ENCODE peak calls at places on chromosomes 16 and 17, in nine cellular contexts. One of them, this sample, is unnamed.

GRCh38 chr16:86949116-86949515 is 368.1 kb downstream of the C16orf95 start:
- DNase-seq in A549: no peak
- DNase-seq in tibial nerve: no peak
- DNase-seq in suprapubic skin: no peak
- DNase-seq in sigmoid colon: no peak
- DNase-seq in transverse colon: no peak
- DNase-seq in adrenal gland: no peak
- DNase-seq in ovary: no peak
- DNase-seq in H1: no peak
- DNase-seq in this sample: no peak

GRCh38 chr16:87966685-87967185 is 15.5 kb downstream of the BANP start:
- DNase-seq in A549: no peak
- DNase-seq in tibial nerve: no peak
- DNase-seq in suprapubic skin: no peak
- DNase-seq in sigmoid colon: peak
- DNase-seq in transverse colon: peak
- DNase-seq in adrenal gland: peak
- DNase-seq in ovary: peak
- DNase-seq in H1: no peak
- DNase-seq in this sample: no peak

GRCh38 chr17:27593857-27594255 is 37.1 kb upstream of the LGALS9 start:
- DNase-seq in A549: no peak
- DNase-seq in tibial nerve: no peak
- DNase-seq in suprapubic skin: no peak
- DNase-seq in sigmoid colon: no peak
- DNase-seq in transverse colon: no peak
- DNase-seq in adrenal gland: no peak
- DNase-seq in ovary: no peak
- DNase-seq in H1: no peak
- DNase-seq in this sample: no peak

GRCh38 chr17:73427198-73427597 is 115.4 kb upstream of the CDC42EP4 start:
- DNase-seq in A549: peak
- DNase-seq in tibial nerve: no peak
- DNase-seq in suprapubic skin: no peak
- DNase-seq in sigmoid colon: no peak
- DNase-seq in transverse colon: no peak
- DNase-seq in adrenal gland: no peak
- DNase-seq in ovary: no peak
- DNase-seq in H1: no peak
- DNase-seq in this sample: no peak

GRCh38 chr16:87765473-87765775 is 362 bp downstream of the KLHDC4 start:
- DNase-seq in A549: no peak
- DNase-seq in tibial nerve: no peak
- DNase-seq in suprapubic skin: no peak
- DNase-seq in sigmoid colon: no peak
- DNase-seq in transverse colon: peak
- DNase-seq in adrenal gland: no peak
- DNase-seq in ovary: peak
- DNase-seq in H1: no peak
- DNase-seq in this sample: peak

GRCh38 chr17:78541488-78542237 is 35.5 kb downstream of the DNAH17 start:
- DNase-seq in A549: peak
- DNase-seq in tibial nerve: no peak
- DNase-seq in suprapubic skin: peak
- DNase-seq in sigmoid colon: peak
- DNase-seq in transverse colon: no peak
- DNase-seq in adrenal gland: no peak
- DNase-seq in ovary: no peak
- DNase-seq in H1: no peak
- DNase-seq in this sample: no peak

GRCh38 chr16:3625911-3626732 is 14.7 kb upstream of the SLX4 start:
- DNase-seq in A549: no peak
- DNase-seq in tibial nerve: no peak
- DNase-seq in suprapubic skin: no peak
- DNase-seq in sigmoid colon: no peak
- DNase-seq in transverse colon: no peak
- DNase-seq in adrenal gland: no peak
- DNase-seq in ovary: no peak
- DNase-seq in H1: peak
- DNase-seq in this sample: no peak

GRCh38 chr17:75996665-75997590 is 3.7 kb upstream of the CDK3 start:
- DNase-seq in A549: no peak
- DNase-seq in tibial nerve: no peak
- DNase-seq in suprapubic skin: no peak
- DNase-seq in sigmoid colon: peak
- DNase-seq in transverse colon: peak
- DNase-seq in adrenal gland: no peak
- DNase-seq in ovary: no peak
- DNase-seq in H1: no peak
- DNase-seq in this sample: peak

GRCh38 chr17:60006160-60006559 is 41.6 kb upstream of the RNFT1 start:
- DNase-seq in A549: no peak
- DNase-seq in tibial nerve: no peak
- DNase-seq in suprapubic skin: no peak
- DNase-seq in sigmoid colon: no peak
- DNase-seq in transverse colon: no peak
- DNase-seq in adrenal gland: no peak
- DNase-seq in ovary: no peak
- DNase-seq in H1: no peak
- DNase-seq in this sample: no peak

GRCh38 chr16:67546761-67547422 is 15.4 kb upstream of the CTCF start:
- DNase-seq in A549: peak
- DNase-seq in tibial nerve: peak
- DNase-seq in suprapubic skin: peak
- DNase-seq in sigmoid colon: peak
- DNase-seq in transverse colon: peak
- DNase-seq in adrenal gland: peak
- DNase-seq in ovary: peak
- DNase-seq in H1: peak
- DNase-seq in this sample: peak

GRCh38 chr17:49487202-49487601 is 7.9 kb upstream of the NGFR start:
- DNase-seq in A549: no peak
- DNase-seq in tibial nerve: no peak
- DNase-seq in suprapubic skin: no peak
- DNase-seq in sigmoid colon: no peak
- DNase-seq in transverse colon: no peak
- DNase-seq in adrenal gland: no peak
- DNase-seq in ovary: no peak
- DNase-seq in H1: no peak
- DNase-seq in this sample: no peak

GRCh38 chr16:66996324-66996982 is 8.1 kb downstream of the CES4A start:
- DNase-seq in A549: peak
- DNase-seq in tibial nerve: peak
- DNase-seq in suprapubic skin: no peak
- DNase-seq in sigmoid colon: peak
- DNase-seq in transverse colon: no peak
- DNase-seq in adrenal gland: peak
- DNase-seq in ovary: no peak
- DNase-seq in H1: no peak
- DNase-seq in this sample: no peak

GRCh38 chr17:5272313-5272712 is 9.8 kb upstream of the RABEP1 start:
- DNase-seq in A549: no peak
- DNase-seq in tibial nerve: no peak
- DNase-seq in suprapubic skin: no peak
- DNase-seq in sigmoid colon: no peak
- DNase-seq in transverse colon: no peak
- DNase-seq in adrenal gland: no peak
- DNase-seq in ovary: no peak
- DNase-seq in H1: no peak
- DNase-seq in this sample: no peak

GRCh38 chr16:66459878-66460277 is 32.8 kb downstream of the BEAN1 start:
- DNase-seq in A549: no peak
- DNase-seq in tibial nerve: no peak
- DNase-seq in suprapubic skin: no peak
- DNase-seq in sigmoid colon: peak
- DNase-seq in transverse colon: no peak
- DNase-seq in adrenal gland: no peak
- DNase-seq in ovary: no peak
- DNase-seq in H1: peak
- DNase-seq in this sample: no peak

GRCh38 chr16:79509221-79509631 is 91.3 kb downstream of the MAF start:
- DNase-seq in A549: no peak
- DNase-seq in tibial nerve: no peak
- DNase-seq in suprapubic skin: no peak
- DNase-seq in sigmoid colon: peak
- DNase-seq in transverse colon: peak
- DNase-seq in adrenal gland: peak
- DNase-seq in ovary: no peak
- DNase-seq in H1: no peak
- DNase-seq in this sample: no peak

GRCh38 chr16:74995986-74996385 is 2.8 kb upstream of the ZNRF1 start:
- DNase-seq in A549: no peak
- DNase-seq in tibial nerve: no peak
- DNase-seq in suprapubic skin: no peak
- DNase-seq in sigmoid colon: no peak
- DNase-seq in transverse colon: no peak
- DNase-seq in adrenal gland: no peak
- DNase-seq in ovary: no peak
- DNase-seq in H1: no peak
- DNase-seq in this sample: no peak

GRCh38 chr16:84186685-84187437 is at the start of gene TAF1C:
- DNase-seq in A549: peak
- DNase-seq in tibial nerve: peak
- DNase-seq in suprapubic skin: peak
- DNase-seq in sigmoid colon: peak
- DNase-seq in transverse colon: peak
- DNase-seq in adrenal gland: peak
- DNase-seq in ovary: peak
- DNase-seq in H1: peak
- DNase-seq in this sample: peak
- TF ChIP-seq POLR2A in A549: peak
- TF ChIP-seq POLR2A in tibial nerve: no peak
- TF ChIP-seq POLR2A in suprapubic skin: no peak
- TF ChIP-seq POLR2A in sigmoid colon: peak
- TF ChIP-seq POLR2A in transverse colon: peak
- TF ChIP-seq POLR2A in adrenal gland: peak
- TF ChIP-seq POLR2A in ovary: peak
- TF ChIP-seq POLR2A in H1: peak
- TF ChIP-seq POLR2A in this sample: peak

DNA sequence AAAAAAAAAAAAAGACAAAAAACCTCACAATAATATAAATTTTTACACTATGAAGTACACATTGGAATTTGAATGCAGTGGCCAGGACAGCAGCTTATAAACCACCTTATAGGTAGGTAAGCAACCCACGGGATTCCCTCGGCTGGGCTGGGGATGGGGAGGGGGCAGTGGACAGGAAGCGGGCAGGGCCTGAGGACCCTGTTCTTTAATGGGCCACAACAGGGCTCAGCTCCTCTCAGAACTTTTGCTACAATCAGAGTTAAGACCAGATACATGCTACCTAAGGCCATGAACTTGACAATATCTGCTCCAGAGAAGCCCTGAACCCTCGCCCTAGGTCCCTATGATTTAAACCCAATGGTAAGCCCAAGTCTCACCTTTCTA is 25.1 kb downstream of the STAT5A start:
- DNase-seq in A549: no peak
- DNase-seq in tibial nerve: no peak
- DNase-seq in suprapubic skin: no peak
- DNase-seq in sigmoid colon: no peak
- DNase-seq in transverse colon: no peak
- DNase-seq in adrenal gland: no peak
- DNase-seq in ovary: no peak
- DNase-seq in H1: no peak
- DNase-seq in this sample: no peak
- TF ChIP-seq POLR2A in A549: no peak
- TF ChIP-seq POLR2A in tibial nerve: no peak
- TF ChIP-seq POLR2A in suprapubic skin: no peak
- TF ChIP-seq POLR2A in sigmoid colon: no peak
- TF ChIP-seq POLR2A in transverse colon: no peak
- TF ChIP-seq POLR2A in adrenal gland: no peak
- TF ChIP-seq POLR2A in ovary: no peak
- TF ChIP-seq POLR2A in H1: no peak
- TF ChIP-seq POLR2A in this sample: peak

DNA sequence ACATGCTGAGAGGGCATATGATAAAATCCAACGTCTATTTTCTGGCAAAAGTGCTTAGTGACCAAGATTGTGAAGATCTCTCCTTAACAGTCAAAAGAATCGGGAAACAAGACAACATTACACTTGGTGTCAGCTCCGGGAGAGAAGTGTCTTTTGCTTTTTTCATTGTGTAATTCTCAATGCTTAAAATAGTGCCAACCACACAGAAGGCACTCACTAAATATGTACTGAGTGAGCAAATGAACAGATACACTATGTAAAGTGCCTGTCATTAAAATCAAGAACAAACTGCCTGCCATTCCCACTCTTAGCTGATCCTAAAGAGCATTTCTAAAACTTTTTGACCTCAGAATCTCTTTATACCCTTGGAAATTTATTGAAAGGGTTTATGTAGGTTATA is 34.1 kb downstream of the VPS53 start:
- DNase-seq in A549: no peak
- DNase-seq in tibial nerve: no peak
- DNase-seq in suprapubic skin: no peak
- DNase-seq in sigmoid colon: no peak
- DNase-seq in transverse colon: no peak
- DNase-seq in adrenal gland: no peak
- DNase-seq in ovary: no peak
- DNase-seq in H1: no peak
- DNase-seq in this sample: no peak
- TF ChIP-seq POLR2A in A549: no peak
- TF ChIP-seq POLR2A in tibial nerve: no peak
- TF ChIP-seq POLR2A in suprapubic skin: no peak
- TF ChIP-seq POLR2A in sigmoid colon: no peak
- TF ChIP-seq POLR2A in transverse colon: no peak
- TF ChIP-seq POLR2A in adrenal gland: no peak
- TF ChIP-seq POLR2A in ovary: no peak
- TF ChIP-seq POLR2A in H1: no peak
- TF ChIP-seq POLR2A in this sample: no peak

GRCh38 chr16:26550111-26550610 is 516.6 kb upstream of the C16orf82 start:
- DNase-seq in A549: no peak
- DNase-seq in tibial nerve: no peak
- DNase-seq in suprapubic skin: no peak
- DNase-seq in sigmoid colon: no peak
- DNase-seq in transverse colon: no peak
- DNase-seq in adrenal gland: no peak
- DNase-seq in ovary: no peak
- DNase-seq in H1: no peak
- DNase-seq in this sample: no peak

GRCh38 chr16:26547681-26548080 is 519.0 kb upstream of the C16orf82 start:
- DNase-seq in A549: no peak
- DNase-seq in tibial nerve: no peak
- DNase-seq in suprapubic skin: no peak
- DNase-seq in sigmoid colon: no peak
- DNase-seq in transverse colon: no peak
- DNase-seq in adrenal gland: no peak
- DNase-seq in ovary: no peak
- DNase-seq in H1: no peak
- DNase-seq in this sample: no peak

GRCh38 chr16:26542198-26542597 is 524.5 kb upstream of the C16orf82 start:
- DNase-seq in A549: no peak
- DNase-seq in tibial nerve: no peak
- DNase-seq in suprapubic skin: no peak
- DNase-seq in sigmoid colon: no peak
- DNase-seq in transverse colon: no peak
- DNase-seq in adrenal gland: no peak
- DNase-seq in ovary: no peak
- DNase-seq in H1: no peak
- DNase-seq in this sample: no peak

DNA sequence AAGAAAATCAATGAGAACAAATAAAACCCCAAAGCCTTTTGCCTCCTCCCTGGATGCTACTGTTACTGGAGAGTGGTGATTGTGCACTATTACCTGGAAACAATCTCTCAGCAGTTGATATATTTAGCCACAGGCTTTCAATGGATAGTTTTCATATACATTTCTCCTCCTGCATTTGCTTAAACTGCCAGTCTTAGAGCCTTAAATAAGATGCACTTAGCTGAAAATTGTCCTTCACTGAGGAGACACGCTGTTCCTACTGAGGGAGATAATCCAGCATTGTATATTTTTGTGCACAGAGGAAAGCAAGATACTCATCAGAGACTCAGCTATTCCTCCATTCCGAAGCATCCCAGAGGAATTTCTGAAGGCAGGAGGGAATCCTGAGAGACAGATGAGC is 520.2 kb upstream of the C16orf82 start:
- DNase-seq in A549: no peak
- DNase-seq in tibial nerve: no peak
- DNase-seq in suprapubic skin: no peak
- DNase-seq in sigmoid colon: no peak
- DNase-seq in transverse colon: no peak
- DNase-seq in adrenal gland: no peak
- DNase-seq in ovary: no peak
- DNase-seq in H1: no peak
- DNase-seq in this sample: no peak
- TF ChIP-seq POLR2A in A549: no peak
- TF ChIP-seq POLR2A in tibial nerve: no peak
- TF ChIP-seq POLR2A in suprapubic skin: no peak
- TF ChIP-seq POLR2A in sigmoid colon: no peak
- TF ChIP-seq POLR2A in transverse colon: no peak
- TF ChIP-seq POLR2A in adrenal gland: no peak
- TF ChIP-seq POLR2A in ovary: no peak
- TF ChIP-seq POLR2A in H1: no peak
- TF ChIP-seq POLR2A in this sample: no peak